ENCODE peak calls at places on chromosomes 7 and 10, in five cellular contexts. One of them, this sample, is unnamed.

GRCh38 chr7:17406756-17407155 is 108.3 kb downstream of the AHR start:
- DNase-seq in foreskin melanocyte: no peak
- DNase-seq in effector memory CD8-positive, alpha-beta T cell: no peak
- DNase-seq in fibroblast of mammary gland: peak
- DNase-seq in NCI-H2081: no peak
- DNase-seq in this sample: no peak

GRCh38 chr7:90401989-90402388 is 1.3 kb upstream of the CLDN12 start:
- DNase-seq in foreskin melanocyte: no peak
- DNase-seq in effector memory CD8-positive, alpha-beta T cell: no peak
- DNase-seq in fibroblast of mammary gland: peak
- DNase-seq in NCI-H2081: peak
- DNase-seq in this sample: peak

GRCh38 chr7:10618934-10619333 is 354.7 kb upstream of the PHF14 start:
- DNase-seq in foreskin melanocyte: no peak
- DNase-seq in effector memory CD8-positive, alpha-beta T cell: no peak
- DNase-seq in fibroblast of mammary gland: no peak
- DNase-seq in NCI-H2081: no peak
- DNase-seq in this sample: no peak

GRCh38 chr10:50798297-50798696 is 58.6 kb downstream of the ASAH2B start:
- DNase-seq in foreskin melanocyte: no peak
- DNase-seq in effector memory CD8-positive, alpha-beta T cell: no peak
- DNase-seq in fibroblast of mammary gland: no peak
- DNase-seq in NCI-H2081: no peak
- DNase-seq in this sample: no peak

GRCh38 chr7:140640727-140641531 is at the start of gene DENND2A:
- DNase-seq in foreskin melanocyte: peak
- DNase-seq in effector memory CD8-positive, alpha-beta T cell: no peak
- DNase-seq in fibroblast of mammary gland: no peak
- DNase-seq in NCI-H2081: peak
- DNase-seq in this sample: no peak

GRCh38 chr7:28017372-28017771 is 163.2 kb downstream of the JAZF1 start:
- DNase-seq in foreskin melanocyte: peak
- DNase-seq in effector memory CD8-positive, alpha-beta T cell: no peak
- DNase-seq in fibroblast of mammary gland: peak
- DNase-seq in NCI-H2081: no peak
- DNase-seq in this sample: no peak

GRCh38 chr7:43038229-43038628 is 74.2 kb upstream of the HECW1 start:
- DNase-seq in foreskin melanocyte: no peak
- DNase-seq in effector memory CD8-positive, alpha-beta T cell: no peak
- DNase-seq in fibroblast of mammary gland: peak
- DNase-seq in NCI-H2081: no peak
- DNase-seq in this sample: no peak

GRCh38 chr7:80724249-80724871 is 85.9 kb downstream of the CD36 start:
- DNase-seq in foreskin melanocyte: no peak
- DNase-seq in effector memory CD8-positive, alpha-beta T cell: no peak
- DNase-seq in fibroblast of mammary gland: peak
- DNase-seq in NCI-H2081: no peak
- DNase-seq in this sample: peak

GRCh38 chr7:17907014-17907413 is 33.3 kb downstream of the SNX13 start:
- DNase-seq in foreskin melanocyte: no peak
- DNase-seq in effector memory CD8-positive, alpha-beta T cell: no peak
- DNase-seq in fibroblast of mammary gland: peak
- DNase-seq in NCI-H2081: no peak
- DNase-seq in this sample: no peak

GRCh38 chr7:29479606-29480200 is 83.9 kb upstream of the PRR15 start:
- DNase-seq in foreskin melanocyte: peak
- DNase-seq in effector memory CD8-positive, alpha-beta T cell: no peak
- DNase-seq in fibroblast of mammary gland: peak
- DNase-seq in NCI-H2081: no peak
- DNase-seq in this sample: no peak

GRCh38 chr10:71382757-71383156 is 14.0 kb upstream of the CDH23 start:
- DNase-seq in foreskin melanocyte: no peak
- DNase-seq in effector memory CD8-positive, alpha-beta T cell: no peak
- DNase-seq in fibroblast of mammary gland: peak
- DNase-seq in NCI-H2081: no peak
- DNase-seq in this sample: no peak

GRCh38 chr10:112713411-112713810 is 236.6 kb upstream of the TCF7L2 start:
- DNase-seq in foreskin melanocyte: no peak
- DNase-seq in effector memory CD8-positive, alpha-beta T cell: no peak
- DNase-seq in fibroblast of mammary gland: peak
- DNase-seq in NCI-H2081: no peak
- DNase-seq in this sample: no peak

GRCh38 chr7:2403718-2404648 is 572 bp downstream of the CHST12 start:
- DNase-seq in foreskin melanocyte: peak
- DNase-seq in effector memory CD8-positive, alpha-beta T cell: no peak
- DNase-seq in fibroblast of mammary gland: no peak
- DNase-seq in NCI-H2081: no peak
- DNase-seq in this sample: peak

GRCh38 chr10:101558671-101559595 is 29.1 kb downstream of the POLL start:
- DNase-seq in foreskin melanocyte: no peak
- DNase-seq in effector memory CD8-positive, alpha-beta T cell: no peak
- DNase-seq in fibroblast of mammary gland: no peak
- DNase-seq in NCI-H2081: no peak
- DNase-seq in this sample: no peak

GRCh38 chr7:130063036-130063435 is 7.3 kb upstream of the KLHDC10 start:
- DNase-seq in foreskin melanocyte: no peak
- DNase-seq in effector memory CD8-positive, alpha-beta T cell: peak
- DNase-seq in fibroblast of mammary gland: peak
- DNase-seq in NCI-H2081: peak
- DNase-seq in this sample: peak

GRCh38 chr10:70496341-70497119 is 18.0 kb downstream of the PALD1 start:
- DNase-seq in foreskin melanocyte: no peak
- DNase-seq in effector memory CD8-positive, alpha-beta T cell: no peak
- DNase-seq in fibroblast of mammary gland: no peak
- DNase-seq in NCI-H2081: no peak
- DNase-seq in this sample: no peak

GRCh38 chr10:60962946-60963345 is 19.0 kb upstream of the RHOBTB1 start:
- DNase-seq in foreskin melanocyte: no peak
- DNase-seq in effector memory CD8-positive, alpha-beta T cell: no peak
- DNase-seq in fibroblast of mammary gland: peak
- DNase-seq in NCI-H2081: no peak
- DNase-seq in this sample: no peak

GRCh38 chr10:129744134-129744895 is 219.8 kb downstream of the EBF3 start:
- DNase-seq in foreskin melanocyte: no peak
- DNase-seq in effector memory CD8-positive, alpha-beta T cell: no peak
- DNase-seq in fibroblast of mammary gland: no peak
- DNase-seq in NCI-H2081: no peak
- DNase-seq in this sample: no peak

GRCh38 chr10:92350411-92350810 is 59.4 kb downstream of the MARCHF5 start:
- DNase-seq in foreskin melanocyte: peak
- DNase-seq in effector memory CD8-positive, alpha-beta T cell: no peak
- DNase-seq in fibroblast of mammary gland: no peak
- DNase-seq in NCI-H2081: no peak
- DNase-seq in this sample: no peak

GRCh38 chr10:11742779-11743298 is 657 bp downstream of the ECHDC3 start:
- DNase-seq in foreskin melanocyte: no peak
- DNase-seq in effector memory CD8-positive, alpha-beta T cell: no peak
- DNase-seq in fibroblast of mammary gland: no peak
- DNase-seq in NCI-H2081: no peak
- DNase-seq in this sample: no peak

GRCh38 chr10:112589081-112589480 is 142.1 kb downstream of the VTI1A start:
- DNase-seq in foreskin melanocyte: no peak
- DNase-seq in effector memory CD8-positive, alpha-beta T cell: no peak
- DNase-seq in fibroblast of mammary gland: no peak
- DNase-seq in NCI-H2081: no peak
- DNase-seq in this sample: no peak

GRCh38 chr7:156827587-156828203 is 65.3 kb downstream of the LMBR1 start:
- DNase-seq in foreskin melanocyte: no peak
- DNase-seq in effector memory CD8-positive, alpha-beta T cell: no peak
- DNase-seq in fibroblast of mammary gland: peak
- DNase-seq in NCI-H2081: no peak
- DNase-seq in this sample: no peak

This sample was measured in NCI-H446.